ENCODE peak calls at places on chromosomes 3 and 15, in four cellular contexts. C is activated T-cell treated with anti-CD3 and anti-CD28 coated beads for 1 hour, J is skeletal muscle cell, T is naive B cell. F is an unnamed sample.

GRCh38 chr3:111859974-111860859 is 1.2 kb downstream of the PHLDB2 start:
- DNase-seq in C (peak; percentile 13), J (peak; percentile 69), T (peak; percentile 75), F (peak; percentile 13)

GRCh38 chr3:196872316-196872715 is 4.6 kb downstream of the SENP5 start:
- DNase-seq in C (no peak), J (no peak), T (no peak), F (no peak)

GRCh38 chr15:58517682-58518525 is 86.1 kb downstream of the LIPC start:
- DNase-seq in C (no peak), J (no peak), T (peak; percentile 11), F (no peak)

GRCh38 chr15:77546050-77546501 is 86.6 kb downstream of the LINGO1 start:
- DNase-seq in C (no peak), J (no peak), T (no peak), F (no peak)

GRCh38 chr3:178439504-178439903 is 96.7 kb upstream of the KCNMB2 start:
- DNase-seq in C (no peak), J (peak; percentile 53), T (no peak), F (no peak)

GRCh38 chr3:186722457-186722856 is 5.3 kb downstream of the KNG1 start:
- DNase-seq in C (no peak), J (no peak), T (no peak), F (no peak)

GRCh38 chr3:179513867-179514266 is 48.9 kb upstream of the ACTL6A start:
- DNase-seq in C (no peak), J (no peak), T (no peak), F (no peak)

GRCh38 chr3:194339356-194339755 is 11.8 kb downstream of the CPN2 start:
- DNase-seq in C (no peak), J (no peak), T (no peak), F (no peak)

GRCh38 chr3:54963621-54964020 is 35.8 kb upstream of the LRTM1 start:
- DNase-seq in C (no peak), J (no peak), T (no peak), F (no peak)

GRCh38 chr15:82538961-82539689 is 1.1 kb downstream of the RPS17 start:
- DNase-seq in C (no peak), J (no peak), T (no peak), F (no peak)

GRCh38 chr15:40308844-40309189 is 1.1 kb upstream of the PLCB2 start:
- DNase-seq in C (no peak), J (no peak), T (no peak), F (no peak)

GRCh38 chr3:136787226-136787793 is 31.6 kb upstream of the SLC35G2 start:
- DNase-seq in C (no peak), J (no peak), T (no peak), F (no peak)

GRCh38 chr15:74889390-74889881 is 406 bp upstream of the MPI start:
- DNase-seq in C (no peak), J (no peak), T (no peak), F (no peak)

GRCh38 chr3:142279965-142280590 is 54.7 kb upstream of the GK5 start:
- DNase-seq in C (no peak), J (peak; percentile 54), T (peak; percentile 38), F (no peak)

GRCh38 chr3:65412591-65412990 is 626.1 kb downstream of the MAGI1 start:
- DNase-seq in C (no peak), J (no peak), T (no peak), F (no peak)

GRCh38 chr3:41167722-41168497 is 31.4 kb upstream of the CTNNB1 start:
- DNase-seq in C (no peak), J (no peak), T (no peak), F (no peak)

GRCh38 chr3:40876019-40876418 is 323.3 kb upstream of the CTNNB1 start:
- DNase-seq in C (no peak), J (no peak), T (no peak), F (no peak)

GRCh38 chr15:44738340-44738984 is 2.1 kb downstream of the TRIM69 start:
- DNase-seq in C (no peak), J (no peak), T (peak; percentile 55), F (no peak)

F was measured in effector CD8-positive, alpha-beta T cell.